ENCODE peak calls at places on chromosomes 16 and 17, in five cellular contexts. One of them, this sample, is unnamed. For H3K27me3, the result is how much of the 10 kb centered on the place peaks cover.

GRCh38 chr17:38606646-38607611 is 1.2 kb upstream of the SRCIN1 start:
- DNase-seq in fibroblast of lung: no peak
- DNase-seq in colonic mucosa: no peak
- DNase-seq in uterus: no peak
- DNase-seq in ovary: peak
- DNase-seq in this sample: peak

GRCh38 chr16:67734731-67735201 is 15.7 kb upstream of the GFOD2 start:
- DNase-seq in colonic mucosa: no peak
- DNase-seq in fibroblast of lung: no peak
- DNase-seq in uterus: no peak
- DNase-seq in ovary: no peak
- DNase-seq in this sample: no peak

GRCh38 chr17:41919840-41920579 is 1.3 kb upstream of the ACLY start:
- DNase-seq in fibroblast of lung: peak
- DNase-seq in ovary: peak
- DNase-seq in uterus: peak
- DNase-seq in colonic mucosa: peak
- DNase-seq in this sample: peak

GRCh38 chr17:16272111-16272510 is 55.1 kb downstream of the PIGL start:
- DNase-seq in uterus: no peak
- DNase-seq in colonic mucosa: no peak
- DNase-seq in ovary: no peak
- DNase-seq in fibroblast of lung: no peak
- DNase-seq in this sample: no peak

GRCh38 chr17:42456223-42457106 is 2.2 kb upstream of the ATP6V0A1 start:
- DNase-seq in colonic mucosa: no peak
- DNase-seq in ovary: no peak
- DNase-seq in fibroblast of lung: peak
- DNase-seq in uterus: no peak
- DNase-seq in this sample: no peak

GRCh38 chr17:3647769-3648540 is 11.4 kb downstream of the CTNS start:
- DNase-seq in fibroblast of lung: peak
- DNase-seq in colonic mucosa: peak
- DNase-seq in uterus: peak
- DNase-seq in ovary: no peak
- DNase-seq in this sample: no peak

GRCh38 chr17:73742915-73743314 is 98.7 kb upstream of the SDK2 start:
- DNase-seq in uterus: no peak
- DNase-seq in ovary: no peak
- DNase-seq in fibroblast of lung: no peak
- DNase-seq in colonic mucosa: no peak
- DNase-seq in this sample: no peak

GRCh38 chr17:76867578-76868175 is 527 bp upstream of the MGAT5B start:
- DNase-seq in uterus: no peak
- DNase-seq in ovary: no peak
- DNase-seq in colonic mucosa: no peak
- DNase-seq in fibroblast of lung: peak
- DNase-seq in this sample: no peak

GRCh38 chr17:20142268-20142667 is 133.1 kb downstream of the SPECC1 start:
- DNase-seq in fibroblast of lung: no peak
- DNase-seq in colonic mucosa: no peak
- DNase-seq in ovary: no peak
- DNase-seq in uterus: no peak
- DNase-seq in this sample: no peak

GRCh38 chr17:40349477-40350409 is 14.8 kb downstream of the GJD3 start:
- DNase-seq in fibroblast of lung: peak
- DNase-seq in ovary: peak
- DNase-seq in colonic mucosa: peak
- DNase-seq in uterus: no peak
- DNase-seq in this sample: no peak

GRCh38 chr16:55515110-55515509 is 6.2 kb downstream of the LPCAT2 start:
- DNase-seq in uterus: no peak
- DNase-seq in fibroblast of lung: no peak
- DNase-seq in ovary: no peak
- DNase-seq in colonic mucosa: no peak
- DNase-seq in this sample: no peak

GRCh38 chr17:20996724-20997615 is 45.8 kb downstream of the USP22 start:
- DNase-seq in colonic mucosa: no peak
- DNase-seq in uterus: no peak
- DNase-seq in ovary: no peak
- DNase-seq in fibroblast of lung: no peak
- DNase-seq in this sample: peak

GRCh38 chr17:50280068-50280467 is 5.8 kb downstream of the TMEM92 start:
- DNase-seq in ovary: no peak
- DNase-seq in fibroblast of lung: no peak
- DNase-seq in uterus: no peak
- DNase-seq in colonic mucosa: peak
- DNase-seq in this sample: no peak

GRCh38 chr16:57594531-57595031 is 33.8 kb upstream of the ADGRG1 start:
- DNase-seq in uterus: no peak
- DNase-seq in colonic mucosa: no peak
- DNase-seq in ovary: no peak
- DNase-seq in fibroblast of lung: no peak
- DNase-seq in this sample: no peak

GRCh38 chr17:39213852-39214251 is 11.9 kb downstream of the STAC2 start:
- DNase-seq in ovary: no peak
- DNase-seq in uterus: no peak
- DNase-seq in colonic mucosa: no peak
- DNase-seq in fibroblast of lung: no peak
- DNase-seq in this sample: no peak

GRCh38 chr17:64020068-64020766 is at the start of gene ICAM2:
- DNase-seq in fibroblast of lung: no peak
- DNase-seq in ovary: no peak
- DNase-seq in uterus: peak
- DNase-seq in colonic mucosa: peak
- DNase-seq in this sample: peak

GRCh38 chr17:6596941-6597340 is 40.6 kb upstream of the PITPNM3 start:
- DNase-seq in uterus: no peak
- DNase-seq in ovary: no peak
- DNase-seq in colonic mucosa: no peak
- DNase-seq in fibroblast of lung: no peak
- DNase-seq in this sample: no peak

GRCh38 chr16:35185366-35186044 is 1726.1 kb downstream of the TP53TG3F start:
- DNase-seq in uterus: no peak
- DNase-seq in colonic mucosa: no peak
- DNase-seq in ovary: no peak
- DNase-seq in fibroblast of lung: no peak
- DNase-seq in this sample: no peak

GRCh38 chr16:69564845-69565610 is 738 bp upstream of the NFAT5 start:
- DNase-seq in uterus: no peak
- DNase-seq in fibroblast of lung: peak
- DNase-seq in ovary: no peak
- DNase-seq in colonic mucosa: no peak
- DNase-seq in this sample: no peak

GRCh38 chr17:49574283-49574892 is 1.3 kb upstream of the NXPH3 start:
- DNase-seq in ovary: no peak
- DNase-seq in uterus: peak
- DNase-seq in fibroblast of lung: no peak
- DNase-seq in colonic mucosa: no peak
- DNase-seq in this sample: no peak

GRCh38 chr16:1964046-1964505 is 550 bp downstream of the RPS2 start:
- DNase-seq in uterus: no peak
- DNase-seq in colonic mucosa: peak
- DNase-seq in ovary: no peak
- DNase-seq in fibroblast of lung: peak
- DNase-seq in this sample: no peak

GRCh38 chr17:47884905-47885735 is 10.9 kb upstream of the SP2 start:
- DNase-seq in uterus: no peak
- DNase-seq in colonic mucosa: peak
- DNase-seq in fibroblast of lung: no peak
- DNase-seq in ovary: no peak
- DNase-seq in this sample: no peak

GRCh38 chr16:53949716-53950410 is 245.9 kb downstream of the FTO start:
- DNase-seq in uterus: no peak
- DNase-seq in fibroblast of lung: peak
- DNase-seq in ovary: no peak
- DNase-seq in colonic mucosa: no peak
- DNase-seq in this sample: no peak

GRCh38 chr17:78113804-78114785 is 14.5 kb downstream of the TMC6 start:
- DNase-seq in colonic mucosa: no peak
- DNase-seq in ovary: no peak
- DNase-seq in uterus: no peak
- DNase-seq in fibroblast of lung: no peak
- DNase-seq in this sample: no peak

GRCh38 chr16:87558682-87559081 is 43.6 kb upstream of the JPH3 start:
- DNase-seq in fibroblast of lung: no peak
- DNase-seq in colonic mucosa: no peak
- DNase-seq in uterus: no peak
- DNase-seq in ovary: no peak
- DNase-seq in this sample: no peak

GRCh38 chr16:31452631-31453106 is 6.6 kb upstream of the ARMC5 start:
- DNase-seq in colonic mucosa: no peak
- DNase-seq in uterus: no peak
- DNase-seq in fibroblast of lung: peak
- DNase-seq in ovary: no peak
- DNase-seq in this sample: peak

GRCh38 chr17:19273731-19274130 is 36.6 kb downstream of the EPN2 start:
- DNase-seq in fibroblast of lung: no peak
- DNase-seq in colonic mucosa: no peak
- DNase-seq in uterus: no peak
- DNase-seq in ovary: no peak
- DNase-seq in this sample: no peak

GRCh38 chr17:27630607-27631408 is at the start of gene LGALS9:
- DNase-seq in colonic mucosa: peak
- DNase-seq in ovary: no peak
- DNase-seq in fibroblast of lung: no peak
- DNase-seq in uterus: no peak
- DNase-seq in this sample: no peak

GRCh38 chr17:69466905-69467630 is 52.6 kb downstream of the MAP2K6 start:
- DNase-seq in uterus: no peak
- DNase-seq in ovary: no peak
- DNase-seq in colonic mucosa: no peak
- DNase-seq in fibroblast of lung: peak
- DNase-seq in this sample: no peak

GRCh38 chr16:78764478-78764877 is 665.0 kb downstream of the WWOX start:
- DNase-seq in uterus: no peak
- DNase-seq in fibroblast of lung: no peak
- DNase-seq in colonic mucosa: no peak
- DNase-seq in ovary: no peak
- DNase-seq in this sample: no peak

DNA sequence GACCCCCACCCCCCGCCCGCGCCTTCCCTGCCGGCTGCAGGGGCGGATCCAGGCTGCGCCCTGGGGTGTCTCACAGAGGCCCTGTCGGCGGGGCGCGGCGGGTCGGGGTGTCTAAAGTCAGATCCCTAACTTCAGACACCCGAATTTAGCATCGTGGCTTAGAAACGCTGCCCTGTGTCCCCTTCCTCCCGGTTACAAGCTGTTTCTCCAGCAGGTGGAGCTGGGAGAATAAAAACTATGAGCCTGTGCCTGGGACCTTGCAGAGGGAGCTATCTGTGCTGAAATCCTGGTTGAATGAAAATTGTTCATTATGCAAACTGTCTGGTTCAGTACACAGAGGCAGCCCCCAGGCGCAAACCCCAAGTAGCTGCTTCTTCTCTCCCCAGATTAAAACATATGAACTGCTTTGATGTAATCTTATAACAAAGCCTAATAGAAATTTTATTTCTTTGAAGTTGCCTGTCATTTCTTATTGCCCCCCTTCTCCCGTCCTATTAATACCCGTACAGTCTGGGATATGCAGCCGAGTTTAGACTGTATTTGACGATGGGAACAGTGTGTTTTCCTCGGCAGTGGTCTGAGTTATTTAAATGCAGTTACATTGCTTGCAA is 79.0 kb downstream of the RPA1 start:
- DNase-seq in uterus: peak
- DNase-seq in colonic mucosa: peak
- DNase-seq in fibroblast of lung: peak
- DNase-seq in ovary: peak
- DNase-seq in this sample: peak
- H3K27me3 ChIP-seq in uterus: under half
- H3K27me3 ChIP-seq in colonic mucosa: half or more
- H3K27me3 ChIP-seq in fibroblast of lung: under half
- H3K27me3 ChIP-seq in ovary: under half
- H3K27me3 ChIP-seq in this sample: half or more

GRCh38 chr17:81576621-81577277 is 24.6 kb upstream of the FAAP100 start:
- DNase-seq in uterus: no peak
- DNase-seq in fibroblast of lung: peak
- DNase-seq in ovary: no peak
- DNase-seq in colonic mucosa: no peak
- DNase-seq in this sample: no peak
- H3K4me3 ChIP-seq in uterus: no peak
- H3K4me3 ChIP-seq in fibroblast of lung: peak
- H3K4me3 ChIP-seq in ovary: peak
- H3K4me3 ChIP-seq in colonic mucosa: no peak
- H3K4me3 ChIP-seq in this sample: no peak

DNA sequence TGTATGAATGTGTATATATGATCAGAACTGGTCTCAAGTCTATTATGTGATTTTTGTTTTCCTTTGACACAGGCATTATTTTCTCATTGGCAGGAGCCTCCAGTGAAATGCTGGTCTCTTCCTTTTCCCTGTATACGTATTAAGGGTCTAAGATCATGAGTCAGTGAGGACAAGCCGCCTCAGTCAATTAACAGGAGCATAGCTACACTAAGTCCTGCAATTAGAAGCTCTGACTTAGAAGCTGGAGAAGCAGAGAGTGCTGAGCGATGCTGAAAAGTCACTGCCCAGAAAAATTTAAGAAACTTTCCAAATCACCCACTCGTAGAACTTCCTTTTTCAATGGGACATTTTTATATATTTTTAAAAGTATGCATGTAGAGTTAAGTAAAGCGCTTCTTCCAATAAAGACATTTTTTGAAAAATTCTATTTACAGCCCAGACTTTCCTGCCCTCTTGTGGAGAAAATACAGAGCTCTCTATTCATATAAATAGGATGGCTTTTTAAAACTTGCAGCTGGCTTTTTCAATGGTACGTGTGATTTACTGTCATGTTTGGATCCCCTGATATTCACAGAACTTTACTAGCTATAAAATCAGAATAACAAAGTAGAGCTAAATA is 70.1 kb upstream of the PSMD7 start:
- DNase-seq in uterus: no peak
- DNase-seq in ovary: no peak
- DNase-seq in colonic mucosa: no peak
- DNase-seq in fibroblast of lung: peak
- DNase-seq in this sample: no peak
- TF ChIP-seq CTCF in uterus: no peak
- TF ChIP-seq CTCF in ovary: no peak
- TF ChIP-seq CTCF in colonic mucosa: no peak
- TF ChIP-seq CTCF in fibroblast of lung: peak
- TF ChIP-seq CTCF in this sample: peak

DNA sequence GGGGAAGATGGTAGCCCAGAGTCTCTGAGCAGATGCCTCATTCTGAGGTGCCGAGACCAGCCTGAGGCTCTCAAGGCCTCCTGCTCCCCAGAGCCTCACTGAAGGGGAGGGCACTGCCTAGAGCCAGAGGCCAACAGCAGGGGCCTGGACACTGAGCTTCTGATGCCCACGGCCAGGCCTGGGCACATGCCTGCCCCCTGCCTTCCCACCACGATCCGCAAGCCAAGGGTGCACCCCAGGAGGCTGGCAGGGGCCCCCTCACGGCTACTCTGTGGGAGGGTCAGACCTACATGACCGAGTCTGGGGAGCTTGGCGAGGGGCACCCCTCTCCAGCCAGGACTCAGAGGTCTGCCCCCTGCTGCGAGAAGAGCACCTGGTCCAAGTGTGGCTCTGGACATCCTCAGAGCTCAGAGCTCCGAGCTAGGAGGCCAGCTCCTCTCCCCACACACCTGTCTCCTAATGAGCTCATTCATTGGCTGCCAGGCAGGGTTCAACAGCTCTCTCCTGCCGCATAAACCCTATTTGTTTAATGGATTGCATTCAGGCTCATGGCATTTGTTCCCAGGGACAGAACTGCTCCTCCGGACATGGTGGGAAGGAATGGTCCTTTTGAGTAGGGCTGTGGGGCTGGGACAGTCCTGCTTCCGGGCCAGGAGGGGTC is 13.9 kb downstream of the OTOP3 start:
- DNase-seq in fibroblast of lung: no peak
- DNase-seq in uterus: no peak
- DNase-seq in colonic mucosa: no peak
- DNase-seq in ovary: no peak
- DNase-seq in this sample: no peak
- H3K27me3 ChIP-seq in fibroblast of lung: under half
- H3K27me3 ChIP-seq in uterus: under half
- H3K27me3 ChIP-seq in colonic mucosa: under half
- H3K27me3 ChIP-seq in ovary: under half
- H3K27me3 ChIP-seq in this sample: half or more

This sample was measured in sigmoid colon.